ENCODE peak calls at places on chromosome 17, in four cellular contexts. T, M, B and E are unnamed samples.

GRCh38 chr17:46063239-46063638 is 64.2 kb downstream of the STH start:
- DNase-seq in T (no peak), M (peak), B (no peak), E (peak)

GRCh38 chr17:50363217-50364060 is 9.5 kb downstream of the MRPL27 start:
- DNase-seq in B (no peak), M (peak), T (no peak), E (no peak)

GRCh38 chr17:75096082-75096625 is 8.4 kb downstream of the SLC16A5 start:
- DNase-seq in M (peak), T (no peak), B (peak), E (peak)

GRCh38 chr17:75864448-75864871 is 9.3 kb upstream of the WBP2 start:
- DNase-seq in M (peak), B (peak), T (peak), E (no peak)

GRCh38 chr17:40306395-40306794 is 2.6 kb upstream of the RARA start:
- DNase-seq in B (peak), M (no peak), T (no peak), E (no peak)

GRCh38 chr17:52158450-52159042 is at the start of gene CA10:
- DNase-seq in T (no peak), B (no peak), M (no peak), E (no peak)

GRCh38 chr17:72661093-72661944 is 431.2 kb downstream of the SLC39A11 start:
- DNase-seq in M (no peak), T (no peak), B (no peak), E (no peak)

GRCh38 chr17:40373324-40373723 is 8.8 kb upstream of the GJD3 start:
- DNase-seq in T (no peak), B (no peak), M (peak), E (no peak)

GRCh38 chr17:49587366-49588073 is 11.8 kb downstream of the NXPH3 start:
- DNase-seq in B (no peak), M (no peak), T (no peak), E (no peak)

GRCh38 chr17:17508641-17509591 is 12.7 kb upstream of the RASD1 start:
- DNase-seq in T (no peak), B (peak), M (no peak), E (no peak)

DNA sequence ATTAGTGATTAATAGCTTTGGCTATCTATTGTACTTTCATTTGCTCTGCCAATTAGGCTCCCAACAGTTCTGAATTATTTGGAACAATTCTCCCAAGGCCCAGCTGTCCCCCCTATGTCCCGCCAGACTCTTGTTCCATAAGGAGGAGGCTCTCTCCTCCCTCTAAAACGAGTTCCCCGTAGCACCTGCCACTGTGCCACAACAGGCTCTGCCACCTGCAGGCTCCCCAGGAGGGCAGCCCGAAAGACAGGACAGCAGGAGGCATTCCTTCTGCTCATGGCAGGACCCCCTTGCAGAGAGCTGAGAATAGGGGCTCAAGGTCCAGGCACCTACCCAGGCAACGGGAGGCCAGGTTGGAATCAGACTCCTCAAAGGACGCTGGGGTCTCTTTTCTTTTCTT is 9.0 kb downstream of the PITPNM3 start:
- DNase-seq in T (no peak), B (no peak), M (no peak), E (no peak)
- TF ChIP-seq BHLHE40 in T (no peak), B (no peak), M (no peak), E (no peak)

GRCh38 chr17:68200689-68201424 is 47.0 kb upstream of the AMZ2 start:
- DNase-seq in T (no peak), M (peak), B (peak), E (peak)
- TF ChIP-seq ELK1 in T (no peak), M (no peak), B (no peak), E (no peak)

DNA sequence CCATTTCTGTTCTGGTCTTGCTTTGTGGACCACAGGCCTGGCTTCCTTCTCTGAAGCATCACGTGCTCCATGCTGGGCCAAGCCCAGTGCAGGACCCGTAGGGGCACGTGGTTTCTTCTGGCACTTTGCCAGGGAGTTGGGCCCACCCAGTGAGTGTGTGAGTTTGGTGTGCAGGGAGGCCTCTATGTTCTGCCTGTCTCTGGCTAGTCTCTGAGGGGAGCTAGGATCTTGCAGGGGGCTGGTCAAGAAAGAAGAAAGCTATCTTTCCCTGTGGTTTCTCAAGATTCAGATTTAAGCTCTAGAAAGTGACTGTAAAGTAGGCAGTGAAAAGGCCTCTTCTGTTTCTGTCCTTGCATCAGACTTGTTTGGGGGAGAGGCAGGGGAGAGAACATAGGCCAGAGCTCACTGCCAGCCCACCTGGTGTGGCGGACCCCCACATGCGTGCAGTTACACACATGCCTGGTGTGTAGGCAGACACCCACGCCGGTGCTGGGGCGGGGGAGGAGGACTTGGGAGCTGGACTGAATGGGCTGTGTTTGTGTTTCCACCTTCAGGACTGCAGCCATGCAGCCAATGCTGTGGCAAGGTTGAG is 11.8 kb downstream of the LASP1 start:
- DNase-seq in B (peak), M (peak), T (no peak), E (no peak)
- H3K4me3 ChIP-seq in B (no peak), M (no peak), T (no peak), E (peak)

GRCh38 chr17:34717092-34717491 is 137.7 kb downstream of the TMEM132E start:
- DNase-seq in M (no peak), B (no peak), T (no peak), E (no peak)

GRCh38 chr17:34719569-34719968 is 140.2 kb downstream of the TMEM132E start:
- DNase-seq in M (no peak), T (no peak), B (no peak), E (no peak)

GRCh38 chr17:34721326-34721725 is 141.9 kb downstream of the TMEM132E start:
- DNase-seq in T (no peak), B (no peak), M (no peak), E (no peak)

GRCh38 chr17:34723875-34724274 is 144.5 kb downstream of the TMEM132E start:
- DNase-seq in M (no peak), B (no peak), T (no peak), E (no peak)

GRCh38 chr17:34720760-34721159 is 141.4 kb downstream of the TMEM132E start:
- DNase-seq in M (no peak), T (no peak), B (no peak), E (peak)
- TF ChIP-seq BHLHE40 in M (no peak), T (no peak), B (no peak), E (no peak)

GRCh38 chr17:80427366-80428282 is 12.7 kb downstream of the ENDOV start:
- DNase-seq in T (no peak), M (no peak), B (no peak), E (no peak)
- TF ChIP-seq ELK1 in T (no peak), M (no peak), B (no peak), E (no peak)

GRCh38 chr17:39198186-39198566 is 707 bp upstream of the CACNB1 start:
- DNase-seq in B (no peak), T (no peak), M (no peak), E (no peak)
- H3K4me3 ChIP-seq in B (peak), T (peak), M (peak), E (peak)

DNA sequence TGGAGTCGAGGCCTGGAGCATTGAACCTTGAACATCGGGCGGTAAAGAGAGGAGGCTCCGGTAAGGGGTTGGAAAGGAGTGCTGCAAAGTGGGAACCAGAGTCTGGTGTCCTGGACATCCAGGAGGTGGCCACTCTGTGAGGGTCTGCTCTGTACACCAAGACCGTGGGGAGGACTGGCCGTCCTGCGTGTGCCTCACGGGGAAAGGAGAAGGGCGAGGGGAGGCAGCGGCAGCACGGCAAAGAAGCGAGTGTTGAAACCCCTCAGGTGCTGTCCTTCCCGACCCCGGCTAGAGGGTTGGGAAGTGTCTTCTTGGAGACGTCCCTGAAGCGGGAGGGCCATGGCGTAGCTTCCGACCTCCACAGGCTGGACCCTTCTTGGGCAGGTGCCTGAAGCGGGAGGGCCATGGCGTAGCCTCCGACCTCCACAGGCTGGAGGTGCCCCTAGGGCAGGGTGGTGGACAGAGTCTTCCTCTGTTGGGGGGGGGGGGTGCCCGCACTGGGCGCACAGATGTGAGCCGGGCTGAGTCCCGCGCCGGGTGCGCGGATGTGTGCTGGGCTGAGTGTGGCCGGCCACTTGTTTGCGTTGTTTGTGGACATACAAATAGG is 42.0 kb downstream of the FOXK2 start:
- DNase-seq in T (no peak), B (no peak), M (no peak), E (no peak)
- TF ChIP-seq BHLHE40 in T (no peak), B (no peak), M (no peak), E (no peak)

DNA sequence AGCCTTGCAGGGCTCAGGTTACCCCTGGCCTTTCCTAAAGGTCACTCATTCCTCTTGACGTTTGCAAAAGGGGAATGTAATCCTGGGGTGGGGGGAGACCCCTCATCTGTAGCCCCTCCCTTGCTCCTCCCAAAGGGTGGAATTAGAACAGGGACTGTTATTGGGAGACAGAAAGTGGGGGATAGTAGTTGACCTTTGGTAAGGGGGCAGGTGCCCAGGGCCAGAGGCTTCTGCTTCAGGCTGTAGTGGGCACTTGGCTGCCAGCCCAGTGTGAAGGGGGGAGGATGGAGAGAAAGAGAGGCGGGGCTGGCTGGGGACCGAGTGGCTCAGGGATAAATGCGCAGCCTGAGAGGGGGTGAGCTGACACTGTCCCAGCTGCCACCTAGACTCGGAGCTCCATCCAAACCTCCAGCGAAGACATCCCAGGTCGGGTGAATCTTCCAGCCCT is at the start of gene ENO3:
- DNase-seq in T (no peak), M (no peak), B (peak), E (no peak)
- TF ChIP-seq ELK1 in T (no peak), M (no peak), B (no peak), E (no peak)